ENCODE peak calls at places on chromosomes 2 and 18, in six cellular contexts. One of them, this sample, is unnamed.

GRCh38 chr2:9474361-9475117 is at the start of gene IAH1:
- DNase-seq in dorsolateral prefrontal cortex: peak; percentile 49
- DNase-seq in BE2C: peak; percentile 59
- DNase-seq in PC-3: peak; percentile 53
- DNase-seq in left ventricle myocardium inferior: peak; percentile 73
- DNase-seq in IMR-90: no peak
- DNase-seq in this sample: peak; percentile 67

GRCh38 chr2:194566907-194567660 is 1089.9 kb upstream of the SLC39A10 start:
- DNase-seq in dorsolateral prefrontal cortex: no peak
- DNase-seq in BE2C: no peak
- DNase-seq in PC-3: no peak
- DNase-seq in left ventricle myocardium inferior: no peak
- DNase-seq in IMR-90: no peak
- DNase-seq in this sample: no peak

GRCh38 chr2:1567556-1568344 is 154.5 kb downstream of the TPO start:
- DNase-seq in dorsolateral prefrontal cortex: no peak
- DNase-seq in BE2C: no peak
- DNase-seq in PC-3: no peak
- DNase-seq in left ventricle myocardium inferior: no peak
- DNase-seq in IMR-90: no peak
- DNase-seq in this sample: no peak

GRCh38 chr18:25496544-25496943 is 144.6 kb upstream of the ZNF521 start:
- DNase-seq in dorsolateral prefrontal cortex: no peak
- DNase-seq in BE2C: no peak
- DNase-seq in PC-3: no peak
- DNase-seq in left ventricle myocardium inferior: no peak
- DNase-seq in IMR-90: no peak
- DNase-seq in this sample: no peak

GRCh38 chr2:64017811-64018714 is 1.2 kb downstream of the VPS54 start:
- DNase-seq in dorsolateral prefrontal cortex: no peak
- DNase-seq in BE2C: peak; percentile 21
- DNase-seq in PC-3: peak; percentile 43
- DNase-seq in left ventricle myocardium inferior: no peak
- DNase-seq in IMR-90: peak; percentile 38
- DNase-seq in this sample: no peak

GRCh38 chr2:207765541-207765940 is 4.2 kb downstream of the FZD5 start:
- DNase-seq in dorsolateral prefrontal cortex: no peak
- DNase-seq in BE2C: no peak
- DNase-seq in PC-3: no peak
- DNase-seq in left ventricle myocardium inferior: no peak
- DNase-seq in IMR-90: no peak
- DNase-seq in this sample: no peak

GRCh38 chr2:32887125-32887524 is 59.6 kb upstream of the LTBP1 start:
- DNase-seq in dorsolateral prefrontal cortex: no peak
- DNase-seq in BE2C: no peak
- DNase-seq in PC-3: no peak
- DNase-seq in left ventricle myocardium inferior: no peak
- DNase-seq in IMR-90: no peak
- DNase-seq in this sample: no peak

GRCh38 chr2:204673877-204674276 is 128.6 kb downstream of the PARD3B start:
- DNase-seq in dorsolateral prefrontal cortex: no peak
- DNase-seq in BE2C: no peak
- DNase-seq in PC-3: peak; percentile 70
- DNase-seq in left ventricle myocardium inferior: no peak
- DNase-seq in IMR-90: peak; percentile 19
- DNase-seq in this sample: no peak

GRCh38 chr2:240926516-240927389 is 20.6 kb downstream of the CROCC2 start:
- DNase-seq in dorsolateral prefrontal cortex: no peak
- DNase-seq in BE2C: peak; percentile 29
- DNase-seq in PC-3: no peak
- DNase-seq in left ventricle myocardium inferior: peak; percentile 28
- DNase-seq in IMR-90: peak; percentile 56
- DNase-seq in this sample: peak; percentile 84

GRCh38 chr2:145769053-145769716 is 1249.3 kb upstream of the ZEB2 start:
- DNase-seq in dorsolateral prefrontal cortex: no peak
- DNase-seq in BE2C: no peak
- DNase-seq in PC-3: no peak
- DNase-seq in left ventricle myocardium inferior: no peak
- DNase-seq in IMR-90: no peak
- DNase-seq in this sample: no peak

GRCh38 chr18:76212958-76213357 is 282.1 kb downstream of the ZNF516 start:
- DNase-seq in dorsolateral prefrontal cortex: no peak
- DNase-seq in BE2C: no peak
- DNase-seq in PC-3: no peak
- DNase-seq in left ventricle myocardium inferior: no peak
- DNase-seq in IMR-90: no peak
- DNase-seq in this sample: no peak

GRCh38 chr2:237434916-237435315 is 21.0 kb upstream of the COL6A3 start:
- DNase-seq in dorsolateral prefrontal cortex: peak; percentile 73
- DNase-seq in BE2C: no peak
- DNase-seq in PC-3: peak; percentile 72
- DNase-seq in left ventricle myocardium inferior: no peak
- DNase-seq in IMR-90: peak; percentile 75
- DNase-seq in this sample: no peak

GRCh38 chr2:116513991-116514390 is 1300.5 kb upstream of the DDX18 start:
- DNase-seq in dorsolateral prefrontal cortex: no peak
- DNase-seq in BE2C: no peak
- DNase-seq in PC-3: no peak
- DNase-seq in left ventricle myocardium inferior: no peak
- DNase-seq in IMR-90: no peak
- DNase-seq in this sample: no peak

GRCh38 chr2:96359310-96359709 is 23.7 kb downstream of the NCAPH start:
- DNase-seq in dorsolateral prefrontal cortex: peak; percentile 81
- DNase-seq in BE2C: no peak
- DNase-seq in PC-3: peak; percentile 20
- DNase-seq in left ventricle myocardium inferior: peak; percentile 41
- DNase-seq in IMR-90: no peak
- DNase-seq in this sample: no peak

DNA sequence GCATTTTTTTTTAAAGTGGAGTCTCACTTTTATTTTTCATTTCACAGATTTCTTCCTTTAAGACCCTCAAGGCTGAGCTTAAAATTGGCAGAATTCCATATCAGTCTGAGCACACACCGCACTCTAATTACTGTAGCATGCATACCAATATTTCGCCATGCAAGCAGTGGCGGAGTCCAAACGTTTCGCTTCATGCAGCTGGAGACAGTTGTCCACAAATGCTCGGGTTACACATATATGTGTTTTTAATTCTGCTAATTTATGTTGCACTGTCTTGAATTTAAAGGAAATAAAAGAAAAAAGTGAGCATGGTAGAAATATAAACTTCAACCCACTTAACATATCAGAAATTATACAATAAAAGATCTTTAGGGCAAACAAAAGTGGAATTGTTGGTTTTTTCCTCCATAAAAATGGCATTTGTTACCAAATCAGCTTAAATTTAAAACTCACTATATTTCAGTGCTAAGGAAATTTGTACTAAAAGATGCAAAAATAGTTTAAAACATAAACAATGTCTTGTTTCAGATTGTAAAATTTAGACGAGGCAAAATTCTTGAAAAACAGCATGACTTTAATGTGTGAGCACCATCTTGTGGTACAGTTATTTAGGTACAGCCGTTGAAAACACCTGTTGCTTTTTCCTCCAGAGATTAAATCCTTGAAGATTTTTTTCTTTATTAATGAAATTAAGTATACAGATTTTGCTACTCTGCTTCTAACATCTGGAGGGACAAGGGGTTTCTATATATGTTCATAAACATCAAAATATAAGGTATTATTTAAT is 24.1 kb upstream of the KANSL1L start:
- DNase-seq in dorsolateral prefrontal cortex: no peak
- DNase-seq in BE2C: peak; percentile 29
- DNase-seq in PC-3: peak; percentile 60
- DNase-seq in left ventricle myocardium inferior: no peak
- DNase-seq in IMR-90: peak; percentile 58
- DNase-seq in this sample: peak; percentile 28
- H3K4me3 ChIP-seq in dorsolateral prefrontal cortex: peak overlapping the region; percentile 45
- H3K4me3 ChIP-seq in BE2C: peak overlapping the region; percentile 62
- H3K4me3 ChIP-seq in PC-3: no peak overlapping the region
- H3K4me3 ChIP-seq in left ventricle myocardium inferior: peak overlapping the region; percentile 53
- H3K4me3 ChIP-seq in IMR-90: peak overlapping the region; percentile 42
- H3K4me3 ChIP-seq in this sample: peak overlapping the region; percentile 54

GRCh38 chr2:15583831-15584230 is 7.8 kb upstream of the DDX1 start:
- DNase-seq in dorsolateral prefrontal cortex: no peak
- DNase-seq in BE2C: no peak
- DNase-seq in PC-3: no peak
- DNase-seq in left ventricle myocardium inferior: no peak
- DNase-seq in IMR-90: no peak
- DNase-seq in this sample: no peak

GRCh38 chr2:15580451-15580850 is 11.2 kb upstream of the DDX1 start:
- DNase-seq in dorsolateral prefrontal cortex: no peak
- DNase-seq in BE2C: no peak
- DNase-seq in PC-3: no peak
- DNase-seq in left ventricle myocardium inferior: no peak
- DNase-seq in IMR-90: no peak
- DNase-seq in this sample: no peak

GRCh38 chr2:15582645-15583340 is 8.9 kb upstream of the DDX1 start:
- DNase-seq in dorsolateral prefrontal cortex: no peak
- DNase-seq in BE2C: no peak
- DNase-seq in PC-3: no peak
- DNase-seq in left ventricle myocardium inferior: no peak
- DNase-seq in IMR-90: no peak
- DNase-seq in this sample: no peak

GRCh38 chr2:15584316-15584715 is 7.4 kb upstream of the DDX1 start:
- DNase-seq in dorsolateral prefrontal cortex: no peak
- DNase-seq in BE2C: no peak
- DNase-seq in PC-3: no peak
- DNase-seq in left ventricle myocardium inferior: no peak
- DNase-seq in IMR-90: no peak
- DNase-seq in this sample: no peak

GRCh38 chr2:15582153-15582552 is 9.5 kb upstream of the DDX1 start:
- DNase-seq in dorsolateral prefrontal cortex: no peak
- DNase-seq in BE2C: no peak
- DNase-seq in PC-3: no peak
- DNase-seq in left ventricle myocardium inferior: no peak
- DNase-seq in IMR-90: no peak
- DNase-seq in this sample: no peak
- H3K27me3 ChIP-seq in dorsolateral prefrontal cortex: no peaks in the 10 kb centered on the region
- H3K27me3 ChIP-seq in BE2C: no peaks in the 10 kb centered on the region
- H3K27me3 ChIP-seq in PC-3: no peaks in the 10 kb centered on the region
- H3K27me3 ChIP-seq in left ventricle myocardium inferior: no peaks in the 10 kb centered on the region
- H3K27me3 ChIP-seq in IMR-90: peaks cover 3% of the 10 kb centered on the region
- H3K27me3 ChIP-seq in this sample: no peaks in the 10 kb centered on the region

GRCh38 chr2:150495993-150496627 is 8.6 kb upstream of the RND3 start:
- DNase-seq in dorsolateral prefrontal cortex: no peak
- DNase-seq in BE2C: no peak
- DNase-seq in PC-3: peak; percentile 96
- DNase-seq in left ventricle myocardium inferior: no peak
- DNase-seq in IMR-90: peak; percentile 99
- DNase-seq in this sample: no peak
- H3K4me3 ChIP-seq in dorsolateral prefrontal cortex: no peak overlapping the region
- H3K4me3 ChIP-seq in BE2C: no peak overlapping the region
- H3K4me3 ChIP-seq in PC-3: peak overlapping the region; percentile 14
- H3K4me3 ChIP-seq in left ventricle myocardium inferior: no peak overlapping the region
- H3K4me3 ChIP-seq in IMR-90: peak overlapping the region; percentile 35
- H3K4me3 ChIP-seq in this sample: no peak overlapping the region

GRCh38 chr18:50956116-50956515 is 11.7 kb upstream of the ELAC1 start:
- DNase-seq in dorsolateral prefrontal cortex: no peak
- DNase-seq in BE2C: no peak
- DNase-seq in PC-3: no peak
- DNase-seq in left ventricle myocardium inferior: no peak
- DNase-seq in IMR-90: no peak
- DNase-seq in this sample: no peak
- H3K27me3 ChIP-seq in dorsolateral prefrontal cortex: no peaks in the 10 kb centered on the region
- H3K27me3 ChIP-seq in BE2C: no peaks in the 10 kb centered on the region
- H3K27me3 ChIP-seq in PC-3: no peaks in the 10 kb centered on the region
- H3K27me3 ChIP-seq in left ventricle myocardium inferior: no peaks in the 10 kb centered on the region
- H3K27me3 ChIP-seq in IMR-90: peaks cover 2% of the 10 kb centered on the region
- H3K27me3 ChIP-seq in this sample: no peaks in the 10 kb centered on the region

DNA sequence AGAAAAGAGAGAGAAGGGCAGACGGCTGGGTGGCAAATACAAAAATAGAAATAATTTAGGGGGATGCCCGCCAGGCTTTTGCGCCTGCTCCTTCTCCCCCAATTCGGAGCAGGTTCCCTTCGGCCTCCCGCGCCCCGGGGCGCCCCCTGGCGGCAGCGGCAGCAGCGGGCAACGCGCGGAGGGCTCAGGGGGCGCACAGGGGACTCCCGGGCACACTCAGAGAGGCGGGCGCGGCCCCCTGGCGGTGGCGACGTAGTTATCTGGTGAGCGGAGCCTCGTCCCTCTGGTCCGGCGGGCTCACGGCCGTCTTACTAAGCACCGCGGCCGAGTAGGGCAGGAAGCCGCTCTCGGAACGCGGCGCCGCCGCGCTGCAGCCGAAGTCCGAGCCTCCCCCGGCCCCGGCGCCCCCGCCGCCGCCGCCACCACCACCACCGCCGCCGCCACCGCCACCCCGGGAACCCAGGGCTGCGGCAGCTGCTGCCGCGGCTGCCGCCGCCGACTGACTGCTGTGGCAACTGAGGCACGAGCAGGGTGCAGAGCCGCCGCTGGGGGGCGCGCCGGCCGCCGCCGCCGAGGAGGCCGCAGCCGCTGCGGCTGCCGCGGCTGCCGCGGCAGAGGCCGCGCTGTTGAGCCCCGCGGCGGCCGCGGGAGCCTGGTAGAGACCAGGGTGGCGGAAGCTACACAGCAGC is 3.8 kb downstream of the EVX2 start:
- DNase-seq in dorsolateral prefrontal cortex: no peak
- DNase-seq in BE2C: peak; percentile 87
- DNase-seq in PC-3: no peak
- DNase-seq in left ventricle myocardium inferior: no peak
- DNase-seq in IMR-90: peak; percentile 30
- DNase-seq in this sample: no peak
- H3K4me3 ChIP-seq in dorsolateral prefrontal cortex: no peak overlapping the region
- H3K4me3 ChIP-seq in BE2C: peak overlapping the region; percentile 65
- H3K4me3 ChIP-seq in PC-3: no peak overlapping the region
- H3K4me3 ChIP-seq in left ventricle myocardium inferior: peak overlapping the region; percentile 50
- H3K4me3 ChIP-seq in IMR-90: peak overlapping the region; percentile 14
- H3K4me3 ChIP-seq in this sample: peak overlapping the region; percentile 27